ENCODE peak calls at places on chromosomes 7 and 10, in four cellular contexts. S is esophagus mucosa, W is mucosa of descending colon, L is SK-N-SH treated with all-trans-retinoic acid at 6 μM for 48 hours. O is an unnamed sample.

GRCh38 chr10:68327889-68328786 is 3.7 kb upstream of the HNRNPH3 start:
- ATAC-seq in S (no peak), W (no peak), L (peak), O (no peak)

GRCh38 chr7:123367508-123368122 is 166.8 kb downstream of the IQUB start:
- ATAC-seq in S (no peak), W (peak), L (peak), O (no peak)

GRCh38 chr7:28666144-28666543 is 253.8 kb downstream of the CREB5 start:
- ATAC-seq in S (peak), W (no peak), L (no peak), O (no peak)

GRCh38 chr10:86979977-86980448 is 11.7 kb downstream of the ADIRF start:
- ATAC-seq in S (peak), W (peak), L (no peak), O (peak)

GRCh38 chr10:21692909-21693308 is 158.9 kb downstream of the MLLT10 start:
- ATAC-seq in S (peak), W (no peak), L (no peak), O (no peak)

GRCh38 chr10:88810196-88810961 is 7.8 kb downstream of the LIPM start:
- ATAC-seq in S (peak), W (peak), L (peak), O (no peak)

GRCh38 chr10:132506711-132507466 is 30.7 kb upstream of the INPP5A start:
- ATAC-seq in S (no peak), W (no peak), L (peak), O (peak)

GRCh38 chr10:128180843-128181242 is 54.6 kb upstream of the MKI67 start:
- ATAC-seq in S (no peak), W (peak), L (no peak), O (no peak)

GRCh38 chr10:90920986-90921643 is at the start of gene ANKRD1:
- ATAC-seq in S (peak), W (no peak), L (peak), O (no peak)

GRCh38 chr7:148566736-148567135 is 23.8 kb upstream of the C7orf33 start:
- ATAC-seq in S (no peak), W (no peak), L (no peak), O (no peak)

GRCh38 chr10:103512166-103512565 is 18.7 kb downstream of the NEURL1 start:
- ATAC-seq in S (no peak), W (peak), L (no peak), O (no peak)

GRCh38 chr7:41010418-41010817 is 692.5 kb downstream of the INHBA start:
- ATAC-seq in S (peak), W (peak), L (no peak), O (peak)

GRCh38 chr10:78952686-78953085 is 116.1 kb upstream of the ZMIZ1 start:
- ATAC-seq in S (no peak), W (peak), L (no peak), O (peak)

GRCh38 chr10:17841055-17841454 is 31.9 kb downstream of the MRC1 start:
- ATAC-seq in S (no peak), W (no peak), L (no peak), O (no peak)

GRCh38 chr7:76332073-76332472 is 26.7 kb downstream of the YWHAG start:
- ATAC-seq in S (no peak), W (peak), L (no peak), O (no peak)

GRCh38 chr10:95475827-95476481 is 85.2 kb downstream of the SORBS1 start:
- ATAC-seq in S (no peak), W (peak), L (no peak), O (no peak)

GRCh38 chr7:28990200-28990960 is 32.2 kb upstream of the TRIL start:
- ATAC-seq in S (no peak), W (no peak), L (no peak), O (no peak)

GRCh38 chr7:963236-964078 is 9.0 kb upstream of the ADAP1 start:
- ATAC-seq in S (peak), W (peak), L (peak), O (no peak)